ENCODE peak calls at places on chromosomes 2 and 18, in eight cellular contexts. K is GM23248; X is mesenchymal stem cell; C is CD8-positive, alpha-beta memory T cell; F is HepG2; E is ovary; D is mesendoderm; I is IMR-90. P is an unnamed sample. For H3K36me3, the result is how much of the 10 kb centered on the place peaks cover.

GRCh38 chr2:29314816-29315571 is 199.8 kb downstream of the CLIP4 start:
- DNase-seq in K (peak), X (no peak), C (peak), F (no peak), E (no peak), D (peak), I (no peak), P (no peak)

GRCh38 chr2:211416373-211416772 is 860.0 kb downstream of the CPS1 start:
- DNase-seq in K (no peak), X (no peak), C (no peak), F (no peak), E (no peak), D (no peak), I (no peak), P (no peak)

GRCh38 chr18:8260319-8260718 is 348.9 kb upstream of the RAB12 start:
- DNase-seq in K (peak), X (no peak), C (no peak), F (no peak), E (no peak), D (peak), I (peak), P (no peak)

GRCh38 chr2:18297536-18298058 is 262.9 kb downstream of the RDH14 start:
- DNase-seq in K (no peak), X (no peak), C (no peak), F (no peak), E (no peak), D (no peak), I (no peak), P (no peak)

GRCh38 chr2:200741468-200742202 is 70.1 kb upstream of the BZW1 start:
- DNase-seq in K (peak), X (no peak), C (no peak), F (peak), E (no peak), D (peak), I (no peak), P (no peak)

GRCh38 chr18:74861154-74861553 is 263.5 kb downstream of the ZNF407 start:
- DNase-seq in K (no peak), X (peak), C (no peak), F (peak), E (no peak), D (peak), I (peak), P (no peak)

GRCh38 chr2:30664761-30665358 is 142.4 kb downstream of the CAPN13 start:
- DNase-seq in K (peak), X (peak), C (no peak), F (peak), E (no peak), D (peak), I (peak), P (peak)

GRCh38 chr18:3323900-3324299 is 62.0 kb downstream of the MYL12B start:
- DNase-seq in K (peak), X (no peak), C (no peak), F (no peak), E (no peak), D (no peak), I (no peak), P (no peak)

GRCh38 chr2:189002079-189002478 is 27.9 kb downstream of the COL3A1 start:
- DNase-seq in K (peak), X (peak), C (no peak), F (no peak), E (no peak), D (peak), I (peak), P (no peak)

GRCh38 chr18:70405051-70405450 is 116.2 kb downstream of the SOCS6 start:
- DNase-seq in K (peak), X (no peak), C (no peak), F (no peak), E (no peak), D (no peak), I (peak), P (no peak)

GRCh38 chr2:127047054-127047453 is 59.9 kb downstream of the BIN1 start:
- DNase-seq in K (no peak), X (no peak), C (no peak), F (no peak), E (no peak), D (no peak), I (no peak), P (no peak)

GRCh38 chr2:22958281-22958680 is 426.7 kb upstream of the KLHL29 start:
- DNase-seq in K (no peak), X (no peak), C (no peak), F (no peak), E (no peak), D (no peak), I (no peak), P (no peak)

GRCh38 chr2:120223034-120223912 is at the start of gene TMEM185B:
- DNase-seq in K (peak), X (peak), C (peak), F (peak), E (peak), D (peak), I (peak), P (peak)

GRCh38 chr2:129882476-129882875 is 97.0 kb upstream of the RAB6C start:
- DNase-seq in K (no peak), X (no peak), C (no peak), F (no peak), E (no peak), D (no peak), I (no peak), P (no peak)

GRCh38 chr2:142131016-142131714 is at the start of gene LRP1B:
- DNase-seq in K (peak), X (peak), C (no peak), F (peak), E (no peak), D (peak), I (peak), P (no peak)

GRCh38 chr2:5690231-5690630 is 2.0 kb upstream of the SOX11 start:
- DNase-seq in K (no peak), X (no peak), C (no peak), F (no peak), E (no peak), D (peak), I (peak), P (no peak)

GRCh38 chr2:208266641-208267335 is 733 bp downstream of the PIKFYVE start:
- DNase-seq in K (peak), X (peak), C (no peak), F (no peak), E (no peak), D (no peak), I (peak), P (no peak)

GRCh38 chr2:207939342-207940108 is 85.8 kb downstream of the PLEKHM3 start:
- DNase-seq in K (no peak), X (no peak), C (no peak), F (no peak), E (no peak), D (no peak), I (no peak), P (no peak)

GRCh38 chr18:45617284-45617683 is 2.0 kb downstream of the SLC14A2 start:
- DNase-seq in K (peak), X (peak), C (no peak), F (no peak), E (peak), D (no peak), I (peak), P (peak)

GRCh38 chr2:95056044-95056443 is 30.5 kb downstream of the MAL start:
- DNase-seq in K (no peak), X (no peak), C (no peak), F (no peak), E (no peak), D (no peak), I (no peak), P (no peak)

GRCh38 chr18:79681484-79682387 is 2.1 kb downstream of the CTDP1 start:
- DNase-seq in K (peak), X (no peak), C (peak), F (no peak), E (no peak), D (no peak), I (no peak), P (no peak)

GRCh38 chr18:77572537-77572936 is 322.9 kb downstream of the GALR1 start:
- DNase-seq in K (no peak), X (no peak), C (no peak), F (no peak), E (no peak), D (no peak), I (no peak), P (no peak)

GRCh38 chr2:74008761-74009395 is 24.2 kb downstream of the TET3 start:
- DNase-seq in K (no peak), X (no peak), C (no peak), F (no peak), E (no peak), D (peak), I (no peak), P (no peak)

GRCh38 chr18:61883547-61883946 is 9.3 kb downstream of the RNF152 start:
- DNase-seq in K (peak), X (peak), C (no peak), F (no peak), E (no peak), D (no peak), I (peak), P (no peak)

GRCh38 chr18:576924-577323 is 3.3 kb upstream of the CETN1 start:
- DNase-seq in K (no peak), X (no peak), C (no peak), F (no peak), E (no peak), D (no peak), I (no peak), P (no peak)

GRCh38 chr18:577606-578005 is 2.6 kb upstream of the CETN1 start:
- DNase-seq in K (peak), X (peak), C (no peak), F (peak), E (no peak), D (peak), I (no peak), P (no peak)

GRCh38 chr18:580154-580553 is at the start of gene CETN1:
- DNase-seq in K (no peak), X (no peak), C (no peak), F (no peak), E (no peak), D (no peak), I (no peak), P (no peak)

GRCh38 chr18:581106-581505 is 926 bp downstream of the CETN1 start:
- DNase-seq in K (no peak), X (no peak), C (no peak), F (no peak), E (no peak), D (no peak), I (no peak), P (no peak)

DNA sequence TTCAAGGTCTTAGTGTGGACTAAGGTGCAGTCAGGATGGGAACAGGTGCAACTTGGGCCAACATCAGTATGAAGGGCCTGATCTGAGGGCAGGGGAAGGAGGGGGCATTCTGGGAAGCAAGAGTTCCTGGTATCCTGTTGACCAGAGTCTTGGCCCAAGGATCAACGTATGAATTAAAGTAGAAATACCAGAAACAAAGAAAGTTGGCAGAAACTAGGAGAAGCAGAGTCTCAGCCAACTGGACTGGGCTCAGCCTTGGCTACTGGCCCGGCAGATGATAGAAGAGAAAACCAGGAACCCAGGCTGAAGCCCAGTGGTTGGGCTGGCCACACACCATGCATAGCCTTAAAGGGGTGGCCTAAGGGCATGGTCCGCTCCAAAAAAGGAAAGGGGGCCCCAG is 2.3 kb downstream of the CETN1 start:
- DNase-seq in K (no peak), X (no peak), C (no peak), F (no peak), E (no peak), D (no peak), I (no peak), P (peak)
- H3K27ac ChIP-seq in K (no peak), X (no peak), C (no peak), F (no peak), E (no peak), D (no peak), I (no peak), P (no peak)

DNA sequence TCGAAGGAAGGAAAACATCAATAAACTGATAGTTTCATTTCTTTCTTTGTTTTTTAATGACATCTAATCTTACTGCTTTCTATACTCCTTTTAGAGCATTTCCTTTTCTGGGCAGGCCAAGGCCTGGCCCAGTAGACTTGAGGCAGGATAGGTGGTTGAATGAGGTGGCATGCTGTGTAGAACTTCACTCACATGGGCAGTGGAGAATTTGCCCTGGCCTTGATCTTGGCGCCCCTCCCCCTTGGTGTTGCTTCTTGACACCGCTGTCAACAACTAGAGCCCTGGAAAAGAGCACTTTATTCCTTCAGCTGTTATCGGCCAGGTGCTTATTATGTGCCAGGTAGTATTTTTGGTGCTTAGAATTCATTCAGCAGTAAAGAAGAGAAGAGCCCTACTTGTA is 37.4 kb downstream of the XRCC5 start:
- DNase-seq in K (no peak), X (no peak), C (no peak), F (no peak), E (no peak), D (no peak), I (no peak), P (no peak)
- H3K36me3 ChIP-seq in K (half or more), X (half or more), C (half or more), F (half or more), E (under half), D (under half), I (under half), P (under half)

GRCh38 chr2:137964859-137965459 is 686 bp downstream of the HNMT start:
- DNase-seq in K (no peak), X (no peak), C (no peak), F (no peak), E (no peak), D (no peak), I (no peak), P (no peak)
- H3K4me3 ChIP-seq in K (peak), X (no peak), C (no peak), F (peak), E (peak), D (no peak), I (peak), P (peak)

GRCh38 chr18:9649164-9649540 is 34.8 kb upstream of the PPP4R1 start:
- DNase-seq in K (peak), X (peak), C (no peak), F (no peak), E (no peak), D (no peak), I (peak), P (no peak)

GRCh38 chr18:9658111-9658641 is 43.8 kb upstream of the PPP4R1 start:
- DNase-seq in K (no peak), X (no peak), C (no peak), F (no peak), E (no peak), D (no peak), I (no peak), P (no peak)

GRCh38 chr18:9648431-9649163 is 34.2 kb upstream of the PPP4R1 start:
- DNase-seq in K (no peak), X (no peak), C (no peak), F (no peak), E (no peak), D (no peak), I (no peak), P (no peak)

GRCh38 chr18:9647496-9648323 is 33.4 kb upstream of the PPP4R1 start:
- DNase-seq in K (peak), X (peak), C (no peak), F (peak), E (no peak), D (no peak), I (no peak), P (no peak)

DNA sequence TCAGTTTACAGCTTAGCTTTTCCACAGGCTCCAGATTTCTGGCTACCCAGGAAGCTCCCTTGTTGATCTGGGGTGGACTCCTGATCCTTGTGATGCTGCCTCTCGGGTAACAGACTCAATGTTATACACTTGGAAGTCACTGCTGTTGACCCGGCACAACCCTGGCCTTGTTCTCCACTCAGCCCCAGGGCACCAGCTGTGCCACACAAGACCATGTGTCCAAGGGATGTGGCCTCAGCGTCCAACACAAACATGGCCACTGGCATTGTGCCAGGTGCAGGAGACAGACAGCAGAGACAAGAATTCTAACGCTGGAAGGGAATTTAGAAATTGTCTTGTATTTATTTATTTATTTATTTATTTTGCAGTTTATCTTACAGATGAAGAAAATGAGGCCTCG is 39.0 kb upstream of the PPP4R1 start:
- DNase-seq in K (peak), X (peak), C (no peak), F (peak), E (peak), D (no peak), I (no peak), P (peak)
- H3K27ac ChIP-seq in K (no peak), X (no peak), C (no peak), F (no peak), E (no peak), D (no peak), I (no peak), P (no peak)